ENCODE peak calls at places on chromosomes 13 and 19, in nine cellular contexts. J is SK-N-SH, Y is H9, V is astrocyte, W is Karpas-422, F is endothelial cell of umbilical vein, U is neural progenitor cell, T is mammary epithelial cell, B is OCI-LY7. E is an unnamed sample.

GRCh38 chr19:46571495-46571894 is 29.6 kb upstream of the CALM3 start:
- DNase-seq in J (peak), Y (peak), V (no peak), W (peak), F (no peak), U (peak), T (peak), B (peak), E (peak)

GRCh38 chr19:21691656-21692055 is 75.7 kb downstream of the ZNF100 start:
- DNase-seq in J (no peak), Y (no peak), V (no peak), W (no peak), F (no peak), U (no peak), T (no peak), B (no peak), E (no peak)

GRCh38 chr13:20472531-20472930 is 53.1 kb downstream of the CRYL1 start:
- DNase-seq in J (no peak), Y (no peak), V (no peak), W (no peak), F (no peak), U (no peak), T (no peak), B (no peak), E (no peak)

GRCh38 chr13:91546865-91547264 is 148.4 kb downstream of the GPC5 start:
- DNase-seq in J (no peak), Y (no peak), V (no peak), W (no peak), F (no peak), U (no peak), T (no peak), B (no peak), E (no peak)

GRCh38 chr13:28566283-28566682 is 71.4 kb upstream of the FLT1 start:
- DNase-seq in J (no peak), Y (no peak), V (no peak), W (no peak), F (no peak), U (no peak), T (no peak), B (no peak), E (no peak)

GRCh38 chr13:97976551-97977375 is 23.3 kb downstream of the IPO5 start:
- DNase-seq in J (peak), Y (peak), V (no peak), W (peak), F (no peak), U (no peak), T (peak), B (peak), E (no peak)

GRCh38 chr19:35216026-35216832 is 12.3 kb downstream of the FAM187B start:
- DNase-seq in J (no peak), Y (no peak), V (no peak), W (no peak), F (no peak), U (no peak), T (peak), B (peak), E (no peak)

GRCh38 chr13:111924676-111925075 is 142.3 kb upstream of the SOX1 start:
- DNase-seq in J (no peak), Y (peak), V (no peak), W (no peak), F (no peak), U (no peak), T (no peak), B (no peak), E (no peak)

GRCh38 chr19:4326837-4327251 is 11.8 kb downstream of the STAP2 start:
- DNase-seq in J (peak), Y (peak), V (no peak), W (no peak), F (no peak), U (peak), T (no peak), B (no peak), E (no peak)

GRCh38 chr19:4326215-4326836 is 12.3 kb downstream of the STAP2 start:
- DNase-seq in J (peak), Y (no peak), V (no peak), W (no peak), F (no peak), U (no peak), T (no peak), B (no peak), E (no peak)

GRCh38 chr19:4328243-4328990 is 10.2 kb downstream of the STAP2 start:
- DNase-seq in J (peak), Y (peak), V (peak), W (peak), F (peak), U (peak), T (no peak), B (peak), E (no peak)

GRCh38 chr19:4327252-4327876 is 11.3 kb downstream of the STAP2 start:
- DNase-seq in J (peak), Y (peak), V (no peak), W (peak), F (peak), U (peak), T (no peak), B (peak), E (no peak)

DNA sequence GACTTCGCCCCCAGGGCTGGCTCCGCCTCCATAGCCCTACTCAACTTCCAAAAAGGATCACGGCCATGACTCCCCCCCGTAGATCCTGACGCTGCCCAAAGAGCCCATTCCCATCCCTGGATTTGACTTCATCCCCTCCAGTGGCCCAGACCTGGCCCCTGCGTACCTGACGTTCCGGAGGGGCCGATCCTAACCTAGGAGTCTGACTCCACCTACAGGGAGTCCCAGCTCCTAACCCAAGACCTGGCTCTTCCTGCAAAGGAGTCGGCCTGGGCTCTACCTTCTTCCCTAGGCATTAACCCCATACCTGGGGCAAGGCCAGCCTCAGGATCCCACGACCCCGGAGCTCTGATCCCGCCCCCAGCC is 10.8 kb downstream of the STAP2 start:
- DNase-seq in J (no peak), Y (no peak), V (no peak), W (no peak), F (no peak), U (no peak), T (no peak), B (no peak), E (no peak)
- H2AFZ ChIP-seq in J (peak), Y (no peak), V (no peak), W (no peak), F (peak), U (peak), T (peak), B (no peak), E (no peak)

GRCh38 chr19:6235031-6235951 is 44.5 kb downstream of the MLLT1 start:
- DNase-seq in J (peak), Y (no peak), V (no peak), W (no peak), F (no peak), U (no peak), T (no peak), B (no peak), E (no peak)

GRCh38 chr19:6232567-6232966 is 47.2 kb downstream of the MLLT1 start:
- DNase-seq in J (no peak), Y (no peak), V (peak), W (no peak), F (no peak), U (no peak), T (peak), B (no peak), E (peak)

GRCh38 chr19:6233051-6233826 is 46.5 kb downstream of the MLLT1 start:
- DNase-seq in J (no peak), Y (no peak), V (peak), W (no peak), F (peak), U (no peak), T (no peak), B (no peak), E (no peak)

GRCh38 chr19:6233827-6234511 is 45.8 kb downstream of the MLLT1 start:
- DNase-seq in J (peak), Y (no peak), V (no peak), W (no peak), F (peak), U (no peak), T (no peak), B (no peak), E (no peak)

GRCh38 chr19:6234527-6234926 is 45.2 kb downstream of the MLLT1 start:
- DNase-seq in J (peak), Y (no peak), V (no peak), W (no peak), F (no peak), U (no peak), T (no peak), B (no peak), E (no peak)
- H2AFZ ChIP-seq in J (no peak), Y (no peak), V (no peak), W (no peak), F (no peak), U (no peak), T (no peak), B (no peak), E (no peak)

DNA sequence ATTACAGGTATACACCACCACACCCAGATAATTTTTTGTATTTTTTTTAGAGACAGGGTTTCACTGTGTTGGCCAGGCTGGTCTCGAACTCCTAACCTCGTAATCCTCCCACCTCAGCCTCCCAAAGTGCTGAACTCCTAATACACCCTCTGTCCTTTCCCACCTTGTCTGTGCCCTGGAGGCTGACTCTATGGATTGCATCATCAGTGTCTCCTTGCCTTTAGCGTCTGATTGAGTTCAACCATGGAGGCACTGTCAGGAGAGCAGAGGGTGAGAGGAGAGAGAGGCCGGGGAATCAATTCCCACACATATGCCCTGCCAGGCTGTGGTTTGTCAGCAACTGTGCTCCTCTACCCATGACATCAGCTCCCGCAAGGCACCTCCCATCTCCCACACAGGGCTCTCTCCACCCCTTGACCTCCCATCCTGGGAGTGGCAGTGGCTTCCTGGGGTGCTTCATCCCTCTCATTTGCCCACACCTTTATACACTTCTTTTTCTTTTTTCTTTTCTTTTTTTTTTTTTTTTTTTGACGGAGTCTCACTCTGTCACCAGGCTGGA is 12.6 kb upstream of the LILRB4 start:
- DNase-seq in J (no peak), Y (no peak), V (no peak), W (no peak), F (no peak), U (no peak), T (no peak), B (no peak), E (no peak)
- H2AFZ ChIP-seq in J (no peak), Y (no peak), V (no peak), W (no peak), F (no peak), U (no peak), T (no peak), B (no peak), E (no peak)

GRCh38 chr13:66847541-66847940 is 382.6 kb downstream of the PCDH9 start:
- DNase-seq in J (no peak), Y (no peak), V (no peak), W (no peak), F (no peak), U (no peak), T (no peak), B (no peak), E (no peak)
- H2AFZ ChIP-seq in J (no peak), Y (no peak), V (no peak), W (peak), F (no peak), U (no peak), T (no peak), B (no peak), E (no peak)

GRCh38 chr13:66911411-66911939 is 318.7 kb downstream of the PCDH9 start:
- DNase-seq in J (no peak), Y (no peak), V (no peak), W (no peak), F (no peak), U (no peak), T (no peak), B (no peak), E (no peak)

GRCh38 chr13:66915596-66916185 is 314.4 kb downstream of the PCDH9 start:
- DNase-seq in J (no peak), Y (no peak), V (peak), W (no peak), F (peak), U (no peak), T (peak), B (peak), E (peak)

DNA sequence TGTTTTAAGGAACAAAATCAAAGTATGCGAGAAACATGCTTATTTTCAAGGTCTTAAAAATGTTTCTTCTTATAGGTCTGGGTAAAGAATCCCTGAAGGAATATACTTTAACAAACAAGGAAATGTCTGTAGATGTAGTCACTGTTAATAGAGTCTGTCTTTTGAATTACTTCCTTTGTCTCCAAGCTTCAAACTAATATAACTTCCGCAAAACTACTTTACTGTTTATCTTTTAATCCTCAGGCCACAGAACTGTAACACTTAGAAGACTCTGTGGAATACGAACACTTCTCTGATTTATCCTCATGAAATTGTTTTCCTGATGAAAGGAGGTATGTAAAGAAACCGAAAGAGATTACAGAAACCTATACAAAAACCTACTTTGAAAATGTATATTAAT is 316.0 kb downstream of the PCDH9 start:
- DNase-seq in J (no peak), Y (no peak), V (no peak), W (no peak), F (no peak), U (no peak), T (no peak), B (no peak), E (no peak)
- H2AFZ ChIP-seq in J (peak), Y (no peak), V (no peak), W (peak), F (no peak), U (peak), T (peak), B (peak), E (no peak)

DNA sequence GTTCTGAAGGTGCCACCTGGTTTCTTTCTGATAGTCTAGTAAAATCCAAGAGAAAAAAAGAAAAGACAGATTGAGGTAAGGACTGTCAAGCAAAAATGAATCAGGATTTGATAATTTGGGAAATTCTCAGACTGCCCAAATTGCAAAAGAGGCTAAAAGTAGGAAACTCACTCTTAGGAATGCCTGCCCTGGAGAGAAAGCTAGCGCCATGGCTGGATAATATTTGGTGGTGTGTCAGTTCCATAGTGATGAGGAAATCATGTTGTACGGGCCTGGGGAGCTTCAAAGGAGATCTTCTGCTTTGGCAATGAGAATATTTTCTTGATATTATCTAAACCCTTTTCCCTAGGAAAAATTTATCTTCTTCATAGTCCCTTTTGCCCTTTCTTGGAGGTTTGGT is 1008.1 kb upstream of the SLC10A2 start:
- DNase-seq in J (no peak), Y (no peak), V (no peak), W (no peak), F (no peak), U (no peak), T (no peak), B (no peak), E (no peak)
- H2AFZ ChIP-seq in J (no peak), Y (no peak), V (no peak), W (no peak), F (no peak), U (no peak), T (no peak), B (no peak), E (no peak)

DNA sequence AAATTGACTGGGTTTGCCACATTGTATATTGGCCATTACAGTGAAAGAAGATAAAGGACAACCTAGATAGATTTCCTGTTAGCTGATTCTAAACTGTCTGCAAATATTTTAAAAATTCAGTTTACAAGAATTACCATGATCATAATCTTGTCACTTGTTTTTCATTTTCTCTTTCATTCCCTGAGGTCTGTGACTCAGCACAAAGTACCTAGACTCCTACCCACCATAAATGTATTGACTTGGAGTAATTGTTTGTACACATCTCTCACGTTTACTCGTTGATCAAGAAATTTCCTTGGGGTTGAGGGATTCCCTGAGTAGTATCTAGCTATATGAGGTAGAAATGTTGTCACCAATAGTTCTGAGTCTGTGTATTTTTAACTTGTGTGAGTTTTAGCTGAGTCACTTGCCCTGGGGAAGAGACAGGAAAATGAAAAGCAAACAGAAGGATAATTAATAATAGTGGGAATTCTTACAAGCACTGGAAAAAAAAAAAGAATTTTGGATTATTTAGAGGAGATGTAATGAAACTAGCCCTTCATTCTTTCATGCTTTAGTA is 299.2 kb upstream of the DACH1 start:
- DNase-seq in J (no peak), Y (no peak), V (peak), W (no peak), F (peak), U (no peak), T (peak), B (no peak), E (peak)
- H2AFZ ChIP-seq in J (peak), Y (no peak), V (no peak), W (no peak), F (peak), U (no peak), T (peak), B (no peak), E (no peak)

GRCh38 chr19:48746738-48747575 is at the start of gene IZUMO1:
- DNase-seq in J (peak), Y (peak), V (peak), W (peak), F (peak), U (peak), T (no peak), B (peak), E (no peak)
- H2AFZ ChIP-seq in J (peak), Y (no peak), V (peak), W (peak), F (peak), U (peak), T (no peak), B (peak), E (no peak)